ENCODE peak calls at places on chromosome 12, in five cellular contexts. U is H9, Q is neuronal stem cell, X is trophoblast cell, S is H1. L is an unnamed sample. For H3K4me1, the result is how much of the 10 kb centered on the place peaks cover.

GRCh38 chr12:11901687-11902524 is 168.8 kb upstream of the BCL2L14 start:
- DNase-seq in U (no peak), Q (no peak), X (no peak), S (no peak), L (no peak)

GRCh38 chr12:122079038-122079531 is 529 bp downstream of the MLXIP start:
- DNase-seq in U (peak), Q (no peak), X (peak), S (no peak), L (no peak)

GRCh38 chr12:49889361-49890095 is 14.2 kb downstream of the FAIM2 start:
- DNase-seq in U (no peak), Q (no peak), X (no peak), S (no peak), L (no peak)

GRCh38 chr12:109278912-109279311 is 30.2 kb downstream of the FOXN4 start:
- DNase-seq in U (no peak), Q (no peak), X (no peak), S (no peak), L (no peak)

GRCh38 chr12:117036547-117036946 is 62.7 kb downstream of the TESC start:
- DNase-seq in U (no peak), Q (no peak), X (no peak), S (no peak), L (no peak)

GRCh38 chr12:129844662-129845061 is 59.2 kb downstream of the TMEM132D start:
- DNase-seq in U (no peak), Q (no peak), X (no peak), S (no peak), L (no peak)

GRCh38 chr12:31797230-31797872 is 68.5 kb upstream of the AMN1 start:
- DNase-seq in U (no peak), Q (no peak), X (no peak), S (no peak), L (no peak)

GRCh38 chr12:121294151-121294889 is 2.2 kb downstream of the CAMKK2 start:
- DNase-seq in U (no peak), Q (no peak), X (no peak), S (no peak), L (no peak)

GRCh38 chr12:81627336-81628189 is 131.6 kb downstream of the PPFIA2 start:
- DNase-seq in U (no peak), Q (peak), X (peak), S (no peak), L (peak)

GRCh38 chr12:120225852-120226640 is 25.1 kb upstream of the RPLP0 start:
- DNase-seq in U (no peak), Q (no peak), X (no peak), S (no peak), L (no peak)

GRCh38 chr12:104334581-104334980 is 31.0 kb downstream of the EID3 start:
- DNase-seq in U (no peak), Q (no peak), X (no peak), S (no peak), L (no peak)

GRCh38 chr12:55743131-55743921 is 404 bp downstream of the GDF11 start:
- DNase-seq in U (peak), Q (peak), X (peak), S (no peak), L (peak)

GRCh38 chr12:63955831-63956685 is 111.6 kb downstream of the SRGAP1 start:
- DNase-seq in U (no peak), Q (no peak), X (peak), S (no peak), L (peak)

GRCh38 chr12:100251917-100252316 is 15.0 kb downstream of the DEPDC4 start:
- DNase-seq in U (no peak), Q (no peak), X (no peak), S (no peak), L (no peak)

GRCh38 chr12:54050479-54050805 is 3.2 kb upstream of the HOXC4 start:
- DNase-seq in U (no peak), Q (no peak), X (no peak), S (no peak), L (no peak)

GRCh38 chr12:49582840-49583239 is 14.9 kb upstream of the MCRS1 start:
- DNase-seq in U (no peak), Q (no peak), X (no peak), S (no peak), L (no peak)

GRCh38 chr12:57227315-57228115 is 2.0 kb upstream of the SHMT2 start:
- DNase-seq in U (no peak), Q (no peak), X (peak), S (no peak), L (no peak)

GRCh38 chr12:128840862-128841468 is 12.3 kb upstream of the GLT1D1 start:
- DNase-seq in U (no peak), Q (no peak), X (no peak), S (no peak), L (no peak)

DNA sequence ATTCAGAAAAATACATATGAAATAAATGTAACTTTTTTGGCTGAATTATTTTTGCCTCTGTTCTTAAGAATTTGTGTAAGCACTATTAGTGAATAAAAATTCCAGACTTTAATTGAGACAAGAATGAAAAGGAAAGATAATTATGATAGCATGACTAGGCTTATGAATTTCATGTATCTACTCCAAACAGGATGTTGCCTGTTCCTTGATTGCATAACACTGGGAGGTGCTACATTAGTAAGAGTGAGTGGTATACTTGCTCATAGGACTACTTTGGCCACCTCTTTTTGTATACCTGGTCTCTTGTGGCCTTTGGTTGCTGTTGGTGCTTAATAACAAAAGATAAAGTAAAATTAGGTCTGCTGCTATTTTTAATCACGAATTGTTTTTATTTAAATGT is 112.8 kb downstream of the NAV3 start:
- DNase-seq in U (no peak), Q (no peak), X (peak), S (no peak), L (peak)
- H3K9ac ChIP-seq in U (no peak), Q (no peak), X (no peak), S (no peak), L (peak)

GRCh38 chr12:124384299-124384894 is 89.5 kb downstream of the RFLNA start:
- DNase-seq in U (no peak), Q (no peak), X (no peak), S (no peak), L (no peak)

GRCh38 chr12:124387510-124387855 is 92.6 kb downstream of the RFLNA start:
- DNase-seq in U (no peak), Q (no peak), X (peak), S (no peak), L (peak)

GRCh38 chr12:124385219-124385969 is 90.5 kb downstream of the RFLNA start:
- DNase-seq in U (no peak), Q (no peak), X (peak), S (no peak), L (peak)

GRCh38 chr12:124386661-124387509 is 92.0 kb downstream of the RFLNA start:
- DNase-seq in U (no peak), Q (no peak), X (peak), S (no peak), L (peak)

DNA sequence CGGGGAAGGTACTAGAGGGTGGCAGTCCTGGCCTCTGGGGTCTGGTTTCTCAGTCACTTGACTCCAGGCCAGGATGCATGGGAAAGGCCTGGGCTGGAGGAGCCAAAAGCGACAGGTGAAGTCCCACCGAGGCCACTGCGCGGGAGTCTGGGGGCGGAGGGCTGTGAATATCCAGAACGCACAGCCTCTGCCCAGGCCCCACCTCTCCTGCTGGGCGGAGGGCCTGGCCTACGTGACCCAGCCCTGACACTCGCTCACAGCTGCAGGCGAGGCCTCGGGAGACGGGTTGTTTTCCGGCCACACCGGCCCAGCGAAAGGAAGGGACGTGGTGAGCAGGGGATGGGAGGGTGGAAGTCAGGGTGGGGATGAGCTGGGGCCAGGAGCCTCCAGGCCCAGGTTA is 91.2 kb downstream of the RFLNA start:
- DNase-seq in U (no peak), Q (no peak), X (peak), S (no peak), L (peak)
- H3K4me1 ChIP-seq in U (under half), Q (under half), X (half or more), S (under half), L (half or more)

DNA sequence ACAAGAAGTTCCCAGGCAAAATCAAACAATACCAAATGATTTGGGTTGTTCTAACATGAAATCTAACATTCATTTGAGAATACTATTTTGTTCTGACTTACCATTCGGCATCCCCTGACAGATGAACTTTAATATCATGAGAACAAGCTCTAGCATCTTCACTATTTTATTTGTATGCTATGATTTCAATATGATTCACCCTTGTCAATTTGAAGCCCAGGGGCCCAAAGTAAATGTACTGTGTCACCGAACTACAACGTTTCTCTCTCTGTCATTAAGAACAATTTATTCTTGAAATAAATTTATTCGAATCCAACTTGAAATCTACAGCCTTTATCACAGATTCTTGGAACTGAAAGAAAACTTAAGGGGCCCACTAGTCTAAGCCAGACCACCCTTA is 146.2 kb upstream of the RASSF8 start:
- DNase-seq in U (no peak), Q (no peak), X (no peak), S (no peak), L (no peak)
- H2BK12ac ChIP-seq in U (no peak), Q (no peak), X (no peak), S (no peak), L (no peak)

GRCh38 chr12:25438638-25439037 is 114.4 kb downstream of the LMNTD1 start:
- DNase-seq in U (no peak), Q (no peak), X (peak), S (no peak), L (peak)

GRCh38 chr12:25435431-25435830 is 117.7 kb downstream of the LMNTD1 start:
- DNase-seq in U (no peak), Q (no peak), X (no peak), S (no peak), L (no peak)

GRCh38 chr12:25433581-25434325 is 119.3 kb downstream of the LMNTD1 start:
- DNase-seq in U (no peak), Q (no peak), X (peak), S (no peak), L (peak)

GRCh38 chr12:25434493-25434892 is 118.6 kb downstream of the LMNTD1 start:
- DNase-seq in U (no peak), Q (no peak), X (no peak), S (no peak), L (no peak)

DNA sequence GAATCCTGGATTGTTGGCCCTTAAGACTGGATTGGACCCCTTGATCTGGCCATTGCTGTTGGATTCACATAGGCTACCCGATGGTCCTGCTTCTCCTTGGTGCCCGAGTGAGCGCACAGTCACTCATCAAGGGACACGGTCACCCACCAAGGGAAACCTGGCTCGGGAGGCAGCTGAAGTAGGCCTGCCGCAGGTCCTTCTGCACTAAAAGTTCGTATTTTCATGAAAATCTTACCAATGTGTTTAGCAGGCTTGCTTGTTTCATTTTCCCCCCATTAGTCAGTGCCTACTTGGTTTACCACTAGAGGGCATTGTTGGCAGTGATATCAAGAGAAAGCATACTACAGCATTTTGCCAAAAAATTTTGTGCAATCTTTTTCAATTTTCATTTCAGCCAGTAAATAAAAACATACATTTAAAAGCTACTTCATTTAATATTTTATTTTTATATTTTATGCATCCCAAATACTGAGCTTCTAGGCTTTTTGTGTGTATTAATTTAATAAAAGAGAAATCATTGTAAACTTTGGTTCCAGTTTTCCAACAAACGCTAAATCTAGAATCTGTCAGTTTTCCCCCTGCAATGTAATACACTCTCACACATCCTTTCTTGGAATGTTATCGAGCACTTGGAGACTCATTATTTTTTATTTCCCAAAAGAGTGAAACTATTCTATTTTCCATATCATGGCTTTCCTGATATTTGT is 116.7 kb downstream of the LMNTD1 start:
- DNase-seq in U (peak), Q (peak), X (peak), S (no peak), L (peak)
- H3K9ac ChIP-seq in U (no peak), Q (peak), X (no peak), S (no peak), L (peak)

L was measured in mesenchymal stem cell.